ENCODE peak calls at places on chromosomes 16 and 17, in seven cellular contexts. One of them, this sample, is unnamed.

GRCh38 chr16:56860226-56861020 is 4.6 kb upstream of the SLC12A3 start:
- DNase-seq in NCI-H1105 treated with DMSO at 0.1 percent for 48 hours: no peak
- DNase-seq in T-helper 17 cell: no peak
- DNase-seq in nephron progenitor cell: no peak
- DNase-seq in AG08396: no peak
- DNase-seq in GM23338: no peak
- DNase-seq in GM03348: no peak
- DNase-seq in this sample: no peak

GRCh38 chr16:66344533-66345145 is 21.9 kb upstream of the CDH5 start:
- DNase-seq in NCI-H1105 treated with DMSO at 0.1 percent for 48 hours: no peak
- DNase-seq in T-helper 17 cell: peak; percentile 25
- DNase-seq in nephron progenitor cell: peak; percentile 47
- DNase-seq in AG08396: no peak
- DNase-seq in GM23338: peak; percentile 81
- DNase-seq in GM03348: peak; percentile 72
- DNase-seq in this sample: peak; percentile 64

GRCh38 chr17:9959377-9959981 is 54.4 kb upstream of the RCVRN start:
- DNase-seq in NCI-H1105 treated with DMSO at 0.1 percent for 48 hours: peak; percentile 36
- DNase-seq in T-helper 17 cell: no peak
- DNase-seq in nephron progenitor cell: peak; percentile 79
- DNase-seq in AG08396: peak; percentile 34
- DNase-seq in GM23338: peak; percentile 87
- DNase-seq in GM03348: peak; percentile 71
- DNase-seq in this sample: peak; percentile 23

GRCh38 chr16:48317614-48318013 is 67.6 kb downstream of the SIAH1 start:
- DNase-seq in NCI-H1105 treated with DMSO at 0.1 percent for 48 hours: no peak
- DNase-seq in T-helper 17 cell: no peak
- DNase-seq in nephron progenitor cell: no peak
- DNase-seq in AG08396: peak; percentile 9
- DNase-seq in GM23338: no peak
- DNase-seq in GM03348: peak; percentile 59
- DNase-seq in this sample: peak; percentile 52

GRCh38 chr16:57962046-57962445 is 8.9 kb downstream of the CNGB1 start:
- DNase-seq in NCI-H1105 treated with DMSO at 0.1 percent for 48 hours: no peak
- DNase-seq in T-helper 17 cell: no peak
- DNase-seq in nephron progenitor cell: no peak
- DNase-seq in AG08396: no peak
- DNase-seq in GM23338: no peak
- DNase-seq in GM03348: no peak
- DNase-seq in this sample: no peak

GRCh38 chr16:24328835-24329418 is 72.8 kb downstream of the CACNG3 start:
- DNase-seq in NCI-H1105 treated with DMSO at 0.1 percent for 48 hours: no peak
- DNase-seq in T-helper 17 cell: no peak
- DNase-seq in nephron progenitor cell: no peak
- DNase-seq in AG08396: no peak
- DNase-seq in GM23338: peak; percentile 50
- DNase-seq in GM03348: no peak
- DNase-seq in this sample: no peak

GRCh38 chr17:65055280-65055707 is 1.2 kb downstream of the GNA13 start:
- DNase-seq in NCI-H1105 treated with DMSO at 0.1 percent for 48 hours: no peak
- DNase-seq in T-helper 17 cell: no peak
- DNase-seq in nephron progenitor cell: no peak
- DNase-seq in AG08396: no peak
- DNase-seq in GM23338: no peak
- DNase-seq in GM03348: no peak
- DNase-seq in this sample: peak; percentile 21

GRCh38 chr17:76208120-76208519 is 32.2 kb downstream of the RNF157 start:
- DNase-seq in NCI-H1105 treated with DMSO at 0.1 percent for 48 hours: no peak
- DNase-seq in T-helper 17 cell: no peak
- DNase-seq in nephron progenitor cell: no peak
- DNase-seq in AG08396: no peak
- DNase-seq in GM23338: no peak
- DNase-seq in GM03348: no peak
- DNase-seq in this sample: no peak

GRCh38 chr16:81522141-81522701 is 77.6 kb downstream of the CMIP start:
- DNase-seq in NCI-H1105 treated with DMSO at 0.1 percent for 48 hours: no peak
- DNase-seq in T-helper 17 cell: peak; percentile 14
- DNase-seq in nephron progenitor cell: no peak
- DNase-seq in AG08396: no peak
- DNase-seq in GM23338: peak; percentile 72
- DNase-seq in GM03348: no peak
- DNase-seq in this sample: no peak

GRCh38 chr17:68511671-68512246 is 471 bp upstream of the PRKAR1A start:
- DNase-seq in NCI-H1105 treated with DMSO at 0.1 percent for 48 hours: peak; percentile 80
- DNase-seq in T-helper 17 cell: peak; percentile 52
- DNase-seq in nephron progenitor cell: peak; percentile 86
- DNase-seq in AG08396: peak; percentile 79
- DNase-seq in GM23338: peak; percentile 83
- DNase-seq in GM03348: peak; percentile 79
- DNase-seq in this sample: peak; percentile 76

GRCh38 chr16:30084816-30085159 is 6.9 kb downstream of the TBX6 start:
- DNase-seq in NCI-H1105 treated with DMSO at 0.1 percent for 48 hours: no peak
- DNase-seq in T-helper 17 cell: no peak
- DNase-seq in nephron progenitor cell: no peak
- DNase-seq in AG08396: peak; percentile 8
- DNase-seq in GM23338: no peak
- DNase-seq in GM03348: peak; percentile 40
- DNase-seq in this sample: no peak

This sample was measured in fibroblast of lung.